ENCODE peak calls at places on chromosomes 11 and 22, in five cellular contexts. One of them, this sample, is unnamed.
A peak's percentile ranks its signal among the peaks of the same experiment; 100 is the strongest.

GRCh38 chr11:77201370-77201769 is 73.3 kb downstream of the MYO7A start:
- DNase-seq in GM12878: no peak
- DNase-seq in NT2/D1: no peak
- DNase-seq in H1: no peak
- DNase-seq in HepG2: no peak
- DNase-seq in this sample: no peak

GRCh38 chr22:43346521-43346929 is 3.4 kb upstream of the SCUBE1 start:
- DNase-seq in GM12878: no peak
- DNase-seq in NT2/D1: peak; percentile 23
- DNase-seq in H1: peak; percentile 56
- DNase-seq in HepG2: peak; percentile 30
- DNase-seq in this sample: peak; percentile 75

GRCh38 chr11:19938051-19938856 is 222.0 kb downstream of the DBX1 start:
- DNase-seq in GM12878: no peak
- DNase-seq in NT2/D1: no peak
- DNase-seq in H1: no peak
- DNase-seq in HepG2: peak; percentile 40
- DNase-seq in this sample: peak; percentile 76

GRCh38 chr11:57323503-57324153 is 1.1 kb downstream of the TNKS1BP1 start:
- DNase-seq in GM12878: no peak
- DNase-seq in NT2/D1: no peak
- DNase-seq in H1: no peak
- DNase-seq in HepG2: no peak
- DNase-seq in this sample: no peak

GRCh38 chr11:64742940-64743590 is 877 bp downstream of the RASGRP2 start:
- DNase-seq in GM12878: no peak
- DNase-seq in NT2/D1: no peak
- DNase-seq in H1: no peak
- DNase-seq in HepG2: no peak
- DNase-seq in this sample: peak; percentile 91

GRCh38 chr11:87870081-87870480 is 305.2 kb downstream of the RAB38 start:
- DNase-seq in GM12878: no peak
- DNase-seq in NT2/D1: no peak
- DNase-seq in H1: no peak
- DNase-seq in HepG2: no peak
- DNase-seq in this sample: no peak

GRCh38 chr11:128908391-128909246 is 17.5 kb downstream of the KCNJ5 start:
- DNase-seq in GM12878: no peak
- DNase-seq in NT2/D1: no peak
- DNase-seq in H1: no peak
- DNase-seq in HepG2: no peak
- DNase-seq in this sample: no peak

GRCh38 chr11:2878782-2879181 is 6.8 kb downstream of the CDKN1C start:
- DNase-seq in GM12878: no peak
- DNase-seq in NT2/D1: no peak
- DNase-seq in H1: no peak
- DNase-seq in HepG2: no peak
- DNase-seq in this sample: no peak

GRCh38 chr22:30485362-30485988 is 13.7 kb upstream of the SEC14L3 start:
- DNase-seq in GM12878: peak; percentile 5
- DNase-seq in NT2/D1: peak; percentile 33
- DNase-seq in H1: peak; percentile 44
- DNase-seq in HepG2: peak; percentile 34
- DNase-seq in this sample: peak; percentile 97

GRCh38 chr11:117269856-117270255 is 21.3 kb upstream of the BACE1-AS start:
- DNase-seq in GM12878: no peak
- DNase-seq in NT2/D1: no peak
- DNase-seq in H1: no peak
- DNase-seq in HepG2: no peak
- DNase-seq in this sample: no peak

GRCh38 chr11:125874556-125875124 is 12.8 kb upstream of the HYLS1 start:
- DNase-seq in GM12878: no peak
- DNase-seq in NT2/D1: peak; percentile 59
- DNase-seq in H1: no peak
- DNase-seq in HepG2: peak; percentile 69
- DNase-seq in this sample: peak; percentile 65

GRCh38 chr22:33361581-33361980 is 303.4 kb upstream of the SYN3 start:
- DNase-seq in GM12878: no peak
- DNase-seq in NT2/D1: no peak
- DNase-seq in H1: no peak
- DNase-seq in HepG2: no peak
- DNase-seq in this sample: no peak

GRCh38 chr22:32410459-32410858 is 1.6 kb downstream of the RTCB start:
- DNase-seq in GM12878: no peak
- DNase-seq in NT2/D1: no peak
- DNase-seq in H1: no peak
- DNase-seq in HepG2: peak; percentile 27
- DNase-seq in this sample: no peak

GRCh38 chr11:61011950-61012830 is 40.7 kb downstream of the CD6 start:
- DNase-seq in GM12878: no peak
- DNase-seq in NT2/D1: peak; percentile 39
- DNase-seq in H1: no peak
- DNase-seq in HepG2: no peak
- DNase-seq in this sample: no peak

GRCh38 chr11:71236836-71237475 is 15.4 kb downstream of the SHANK2 start:
- DNase-seq in GM12878: no peak
- DNase-seq in NT2/D1: no peak
- DNase-seq in H1: no peak
- DNase-seq in HepG2: no peak
- DNase-seq in this sample: no peak

GRCh38 chr11:17277024-17277584 is 565 bp downstream of the NUCB2 start:
- DNase-seq in GM12878: no peak
- DNase-seq in NT2/D1: no peak
- DNase-seq in H1: no peak
- DNase-seq in HepG2: no peak
- DNase-seq in this sample: no peak

GRCh38 chr22:38355275-38355674 is 38.0 kb upstream of the CSNK1E start:
- DNase-seq in GM12878: no peak
- DNase-seq in NT2/D1: no peak
- DNase-seq in H1: no peak
- DNase-seq in HepG2: no peak
- DNase-seq in this sample: no peak

GRCh38 chr11:2318123-2318522 is 16.3 kb downstream of the TSPAN32 start:
- DNase-seq in GM12878: no peak
- DNase-seq in NT2/D1: no peak
- DNase-seq in H1: no peak
- DNase-seq in HepG2: no peak
- DNase-seq in this sample: no peak

GRCh38 chr22:42330953-42331525 is 60.6 kb upstream of the TCF20 start:
- DNase-seq in GM12878: no peak
- DNase-seq in NT2/D1: no peak
- DNase-seq in H1: no peak
- DNase-seq in HepG2: no peak
- DNase-seq in this sample: peak; percentile 30

GRCh38 chr22:30610299-30610698 is 3.3 kb downstream of the TCN2 start:
- DNase-seq in GM12878: no peak
- DNase-seq in NT2/D1: no peak
- DNase-seq in H1: no peak
- DNase-seq in HepG2: no peak
- DNase-seq in this sample: no peak

GRCh38 chr11:63490551-63491239 is at the start of gene PLAAT5:
- DNase-seq in GM12878: no peak
- DNase-seq in NT2/D1: no peak
- DNase-seq in H1: no peak
- DNase-seq in HepG2: no peak
- DNase-seq in this sample: no peak

GRCh38 chr11:125535585-125535984 is 33.7 kb upstream of the EI24 start:
- DNase-seq in GM12878: no peak
- DNase-seq in NT2/D1: no peak
- DNase-seq in H1: no peak
- DNase-seq in HepG2: no peak
- DNase-seq in this sample: no peak

GRCh38 chr22:25745341-25746011 is 3.5 kb downstream of the MYO18B start:
- DNase-seq in GM12878: no peak
- DNase-seq in NT2/D1: no peak
- DNase-seq in H1: no peak
- DNase-seq in HepG2: no peak
- DNase-seq in this sample: no peak

GRCh38 chr22:45472426-45472825 is 30.3 kb upstream of the FBLN1 start:
- DNase-seq in GM12878: no peak
- DNase-seq in NT2/D1: no peak
- DNase-seq in H1: no peak
- DNase-seq in HepG2: no peak
- DNase-seq in this sample: no peak

GRCh38 chr11:61972796-61973602 is 5.6 kb upstream of the FTH1 start:
- DNase-seq in GM12878: no peak
- DNase-seq in NT2/D1: no peak
- DNase-seq in H1: no peak
- DNase-seq in HepG2: peak; percentile 95
- DNase-seq in this sample: no peak

GRCh38 chr22:21816787-21817496 is 50.5 kb downstream of the MAPK1 start:
- DNase-seq in GM12878: peak; percentile 61
- DNase-seq in NT2/D1: no peak
- DNase-seq in H1: no peak
- DNase-seq in HepG2: no peak
- DNase-seq in this sample: no peak

GRCh38 chr22:23383491-23384450 is 196.3 kb downstream of the IGLL1 start:
- DNase-seq in GM12878: no peak
- DNase-seq in NT2/D1: no peak
- DNase-seq in H1: no peak
- DNase-seq in HepG2: no peak
- DNase-seq in this sample: no peak

GRCh38 chr11:32210601-32211000 is 119.7 kb downstream of the RCN1 start:
- DNase-seq in GM12878: no peak
- DNase-seq in NT2/D1: no peak
- DNase-seq in H1: no peak
- DNase-seq in HepG2: no peak
- DNase-seq in this sample: no peak

GRCh38 chr11:102322560-102322959 is 5.3 kb downstream of the BIRC3 start:
- DNase-seq in GM12878: no peak
- DNase-seq in NT2/D1: no peak
- DNase-seq in H1: no peak
- DNase-seq in HepG2: no peak
- DNase-seq in this sample: no peak

DNA sequence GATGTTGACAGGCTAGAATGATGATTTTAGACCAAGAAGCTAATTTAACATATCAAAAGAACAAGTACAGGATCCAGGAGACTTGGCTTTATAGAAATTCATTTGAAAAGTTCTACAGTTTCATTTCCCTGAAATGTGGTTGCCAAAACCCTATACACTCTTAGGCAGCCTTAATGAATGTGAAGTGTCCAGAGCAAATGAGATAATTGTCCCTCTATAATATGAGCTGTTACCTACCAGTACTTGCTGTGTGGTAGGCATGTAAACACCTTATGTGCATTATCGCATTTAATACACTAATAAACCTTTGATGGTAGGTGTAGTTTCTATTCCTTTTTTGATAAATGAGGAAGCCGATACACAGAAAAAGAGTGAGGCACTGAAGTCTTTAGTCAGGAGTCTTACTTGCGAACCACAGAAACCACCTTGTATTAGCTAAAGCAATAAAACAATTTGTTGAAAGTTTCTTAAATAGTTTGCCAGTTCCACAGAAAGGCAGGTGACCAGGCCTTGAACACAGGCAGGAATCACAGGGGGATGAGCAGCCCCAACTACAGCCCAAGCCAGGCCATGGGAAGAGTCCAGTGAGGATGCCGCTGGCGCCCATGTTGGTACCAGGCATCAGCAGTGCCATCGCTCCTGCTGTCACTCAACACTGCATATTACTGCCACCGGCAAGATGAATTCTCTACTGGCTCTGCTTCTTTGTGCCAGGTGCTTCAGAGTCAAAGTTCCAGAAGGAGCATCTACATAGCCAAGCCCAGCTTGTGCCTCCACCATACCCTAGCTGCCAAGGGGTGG is 81.7 kb downstream of the SWAP70 start:
- DNase-seq in GM12878: peak; percentile 53
- DNase-seq in NT2/D1: no peak
- DNase-seq in H1: no peak
- DNase-seq in HepG2: no peak
- DNase-seq in this sample: no peak
- TF ChIP-seq SUZ12 in GM12878: no peak
- TF ChIP-seq SUZ12 in NT2/D1: no peak
- TF ChIP-seq SUZ12 in H1: no peak
- TF ChIP-seq SUZ12 in HepG2: no peak
- TF ChIP-seq SUZ12 in this sample: no peak

DNA sequence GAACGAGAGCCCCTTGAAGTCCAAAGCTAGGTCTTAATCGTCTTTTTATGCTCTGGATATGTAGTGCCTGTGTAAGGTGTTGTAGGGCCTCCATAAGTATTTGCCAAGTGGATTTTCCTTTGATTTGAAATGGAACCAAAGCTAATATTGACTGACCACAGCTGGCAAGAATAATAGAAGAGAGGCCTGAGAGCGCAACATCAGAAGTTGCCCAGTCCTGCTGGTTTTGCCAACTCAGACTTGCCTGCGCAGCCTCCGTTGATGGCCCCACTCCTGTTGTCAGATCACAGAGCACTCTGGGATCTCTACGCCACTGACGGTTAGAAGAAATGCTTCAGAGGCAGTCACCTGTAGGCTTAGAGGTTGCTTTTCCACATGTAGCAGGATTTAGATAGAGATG is 251.2 kb downstream of the TENM4 start:
- DNase-seq in GM12878: no peak
- DNase-seq in NT2/D1: no peak
- DNase-seq in H1: no peak
- DNase-seq in HepG2: no peak
- DNase-seq in this sample: no peak
- TF ChIP-seq SUZ12 in GM12878: no peak
- TF ChIP-seq SUZ12 in NT2/D1: no peak
- TF ChIP-seq SUZ12 in H1: no peak
- TF ChIP-seq SUZ12 in HepG2: no peak
- TF ChIP-seq SUZ12 in this sample: no peak

DNA sequence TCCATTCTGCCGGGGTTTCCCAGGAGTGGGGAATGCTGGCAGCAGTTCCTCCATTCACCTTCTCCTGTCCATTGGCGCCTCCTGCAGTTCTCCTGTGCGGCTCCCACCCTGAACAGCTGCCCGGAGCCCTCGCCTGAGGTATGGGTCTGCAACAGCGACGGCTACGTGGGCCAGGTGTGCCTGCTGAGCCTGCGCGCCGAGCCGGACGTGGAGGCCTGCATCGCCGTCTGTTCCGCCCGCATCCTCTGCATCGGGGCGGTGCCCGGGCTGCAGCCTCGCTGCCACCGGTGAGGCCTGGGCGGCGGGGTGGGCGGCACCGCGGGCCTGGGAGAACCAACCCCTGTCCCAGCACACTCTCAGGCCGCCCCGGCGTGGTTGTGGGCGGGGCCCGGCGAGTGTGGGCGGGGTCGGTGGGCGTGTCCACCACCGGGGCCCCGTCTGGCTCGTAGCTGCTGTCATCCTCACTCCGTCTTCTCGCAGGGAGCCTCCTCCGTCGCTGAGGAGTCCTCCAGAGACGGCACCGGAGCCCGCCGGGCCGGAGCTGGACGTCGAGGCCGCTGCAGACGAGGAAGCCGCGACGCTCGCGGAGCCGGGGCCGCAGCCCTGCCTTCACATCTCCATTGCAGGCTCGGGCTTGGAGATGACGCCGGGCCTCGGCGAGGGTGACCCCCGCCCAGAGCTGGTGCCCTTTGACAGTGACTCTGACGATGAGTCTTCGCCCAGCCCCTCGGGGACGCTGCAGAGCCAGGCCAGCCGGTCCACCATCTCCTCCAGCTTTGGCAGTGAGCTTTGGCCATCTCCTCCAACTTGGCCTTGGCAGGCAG is 14.0 kb upstream of the RELT start:
- DNase-seq in GM12878: no peak
- DNase-seq in NT2/D1: peak; percentile 35
- DNase-seq in H1: peak; percentile 65
- DNase-seq in HepG2: no peak
- DNase-seq in this sample: peak; percentile 62
- TF ChIP-seq SUZ12 in GM12878: no peak
- TF ChIP-seq SUZ12 in NT2/D1: no peak
- TF ChIP-seq SUZ12 in H1: no peak
- TF ChIP-seq SUZ12 in HepG2: no peak
- TF ChIP-seq SUZ12 in this sample: no peak

GRCh38 chr11:134266841-134267251 is 9.3 kb upstream of the GLB1L3 start:
- DNase-seq in GM12878: no peak
- DNase-seq in NT2/D1: no peak
- DNase-seq in H1: no peak
- DNase-seq in HepG2: no peak
- DNase-seq in this sample: no peak
- TF ChIP-seq SUZ12 in GM12878: no peak
- TF ChIP-seq SUZ12 in NT2/D1: no peak
- TF ChIP-seq SUZ12 in H1: no peak
- TF ChIP-seq SUZ12 in HepG2: no peak
- TF ChIP-seq SUZ12 in this sample: no peak

This sample was measured in HEK293T.